ENCODE peak calls at places on chromosomes 5 and 9, in seven cellular contexts. W is IMR-90, H is H1, C is neuronal stem cell, F is H9, O is mesenchymal stem cell, K is mesendoderm. P is an unnamed sample.

GRCh38 chr9:125748511-125749099 is 1.4 kb downstream of the PBX3 start:
- DNase-seq in O (peak; percentile 32), W (no peak), C (no peak), F (no peak), H (no peak), K (peak; percentile 39), P (no peak)

GRCh38 chr9:37952731-37953130 is 48.8 kb upstream of the SLC25A51 start:
- DNase-seq in C (no peak), O (peak; percentile 81), F (no peak), W (peak; percentile 96), H (no peak), K (no peak), P (no peak)

GRCh38 chr5:43648499-43649124 is 45.6 kb downstream of the NNT start:
- DNase-seq in C (no peak), F (no peak), W (peak; percentile 13), K (no peak), O (no peak), H (no peak), P (no peak)

GRCh38 chr5:19564036-19564435 is 424.0 kb downstream of the CDH18 start:
- DNase-seq in W (no peak), H (no peak), C (no peak), F (no peak), K (no peak), O (no peak), P (no peak)

GRCh38 chr9:113548221-113549041 is 84.9 kb downstream of the RGS3 start:
- DNase-seq in K (peak; percentile 77), H (no peak), C (no peak), W (no peak), F (no peak), O (peak; percentile 86), P (peak; percentile 45)

GRCh38 chr5:133330956-133331355 is 279.1 kb downstream of the HSPA4 start:
- DNase-seq in F (no peak), H (no peak), K (no peak), C (no peak), W (no peak), O (no peak), P (no peak)

GRCh38 chr9:69120380-69121154 is 53.5 kb upstream of the TJP2 start:
- DNase-seq in F (peak; percentile 96), K (peak; percentile 97), H (peak; percentile 91), C (peak; percentile 27), W (no peak), O (no peak), P (peak; percentile 98)

GRCh38 chr9:136947955-136948510 is 3.0 kb downstream of the C8G start:
- DNase-seq in H (peak; percentile 82), F (peak; percentile 77), K (peak; percentile 69), C (no peak), W (peak; percentile 4), O (peak; percentile 23), P (peak; percentile 48)

GRCh38 chr9:128339761-128340690 is at the start of gene SLC27A4:
- DNase-seq in O (peak; percentile 71), H (peak; percentile 97), W (peak; percentile 66), K (peak; percentile 95), F (peak; percentile 95), C (peak; percentile 73), P (peak; percentile 86)

GRCh38 chr5:157241483-157241882 is 24.4 kb upstream of the CYFIP2 start:
- DNase-seq in F (no peak), K (no peak), O (no peak), W (peak; percentile 30), H (no peak), C (no peak), P (no peak)

GRCh38 chr9:101477214-101477613 is 41.6 kb upstream of the ALDOB start:
- DNase-seq in K (no peak), W (peak; percentile 53), F (no peak), H (no peak), C (no peak), O (no peak), P (no peak)
- H4K8ac ChIP-seq in K (no peak overlapping the region), W (no peak overlapping the region), F (no peak overlapping the region), H (no peak overlapping the region), C (no peak overlapping the region), O (no peak overlapping the region), P (no peak overlapping the region)

DNA sequence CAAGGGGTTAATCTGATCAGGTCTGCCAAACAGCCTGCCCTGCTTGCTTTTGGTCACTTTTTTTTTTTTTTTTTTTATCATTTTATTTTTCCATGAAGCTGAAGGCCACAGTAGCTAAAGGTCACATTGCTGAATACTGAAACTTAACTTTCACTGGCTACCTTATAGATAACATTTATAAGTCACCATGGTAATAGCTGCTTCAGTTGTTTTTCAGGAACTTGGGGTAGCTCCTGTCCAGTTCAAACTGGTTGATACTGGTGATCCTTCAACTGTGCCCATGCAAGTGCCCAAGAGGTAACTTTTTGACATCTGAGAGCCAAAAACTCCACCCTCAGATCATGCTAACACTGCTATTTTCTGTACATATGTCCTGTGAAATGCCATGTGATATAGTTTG is 68.3 kb upstream of the RGS7BP start:
- DNase-seq in C (no peak), O (peak; percentile 22), H (no peak), F (no peak), W (no peak), K (no peak), P (peak; percentile 30)
- H4K8ac ChIP-seq in C (no peak overlapping the region), O (no peak overlapping the region), H (no peak overlapping the region), F (no peak overlapping the region), W (no peak overlapping the region), K (no peak overlapping the region), P (no peak overlapping the region)

GRCh38 chr9:77899679-77900354 is 131.8 kb downstream of the GNAQ start:
- DNase-seq in K (no peak), C (no peak), O (peak; percentile 70), H (no peak), F (no peak), W (peak; percentile 87), P (peak; percentile 25)
- H4K8ac ChIP-seq in K (no peak overlapping the region), C (no peak overlapping the region), O (no peak overlapping the region), H (no peak overlapping the region), F (no peak overlapping the region), W (no peak overlapping the region), P (no peak overlapping the region)

GRCh38 chr5:158921441-158922262 is 178.1 kb downstream of the EBF1 start:
- DNase-seq in F (no peak), K (no peak), C (no peak), H (no peak), W (no peak), O (no peak), P (no peak)
- H4K8ac ChIP-seq in F (no peak overlapping the region), K (no peak overlapping the region), C (no peak overlapping the region), H (no peak overlapping the region), W (no peak overlapping the region), O (no peak overlapping the region), P (no peak overlapping the region)

DNA sequence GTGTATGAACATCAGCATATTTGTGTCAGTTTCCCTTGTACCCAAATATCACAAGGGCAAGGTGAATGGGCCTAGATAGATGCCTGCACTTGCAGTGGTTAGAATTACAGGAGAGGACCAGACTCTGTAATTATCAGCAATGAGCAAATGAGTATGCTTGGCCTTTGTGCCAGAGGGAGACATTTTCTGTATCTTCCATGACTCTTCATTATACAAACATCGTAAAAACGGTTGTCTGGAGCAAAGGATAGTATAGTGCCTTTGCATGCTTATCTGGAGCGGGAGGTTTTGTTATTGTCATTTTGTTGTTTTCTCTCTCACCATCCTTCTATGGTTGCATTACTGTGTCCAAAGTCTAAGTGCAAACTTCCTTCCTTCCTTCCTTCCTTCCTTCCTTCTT is 1568.5 kb upstream of the NUDT12 start:
- DNase-seq in O (no peak), H (no peak), K (no peak), F (no peak), C (no peak), W (no peak), P (no peak)
- H4K8ac ChIP-seq in O (no peak overlapping the region), H (no peak overlapping the region), K (no peak overlapping the region), F (no peak overlapping the region), C (no peak overlapping the region), W (no peak overlapping the region), P (no peak overlapping the region)

GRCh38 chr5:71946631-71947030 is 160.6 kb upstream of the MAP1B start:
- DNase-seq in H (no peak), W (no peak), F (no peak), K (no peak), O (no peak), C (no peak), P (no peak)
- H4K8ac ChIP-seq in H (no peak overlapping the region), W (no peak overlapping the region), F (no peak overlapping the region), K (no peak overlapping the region), O (no peak overlapping the region), C (no peak overlapping the region), P (no peak overlapping the region)

DNA sequence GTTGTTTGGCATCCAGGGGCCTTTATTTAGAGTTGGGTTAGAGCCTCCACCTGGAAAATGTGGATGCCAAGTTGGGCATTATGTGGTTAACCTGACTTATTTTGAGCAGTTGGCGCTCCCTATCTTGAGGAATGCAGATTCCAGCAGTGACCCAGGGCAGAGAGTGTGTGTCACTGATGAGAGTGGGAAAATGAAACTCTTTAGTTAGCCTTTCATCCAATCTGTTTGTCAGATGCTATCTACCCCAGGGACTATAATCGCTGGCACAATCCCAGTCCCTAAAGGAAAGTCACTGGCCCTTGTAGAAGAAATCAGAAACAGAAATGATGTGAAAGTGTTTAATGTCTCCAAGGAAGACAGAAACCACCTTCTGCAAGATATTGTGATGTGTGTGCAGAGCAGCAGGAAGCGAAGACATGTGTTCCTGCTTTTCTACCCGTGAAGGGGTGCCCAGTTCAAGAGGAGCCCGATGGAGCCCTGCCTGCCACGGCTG is 10.2 kb upstream of the STING1 start:
- DNase-seq in O (peak; percentile 37), F (no peak), C (no peak), H (no peak), W (peak; percentile 63), K (no peak), P (no peak)
- H4K8ac ChIP-seq in O (no peak overlapping the region), F (no peak overlapping the region), C (no peak overlapping the region), H (no peak overlapping the region), W (peak overlapping the region; percentile 59), K (no peak overlapping the region), P (no peak overlapping the region)

GRCh38 chr5:109719978-109720377 is 30.3 kb downstream of the MAN2A1 start:
- DNase-seq in K (no peak), O (no peak), H (no peak), C (no peak), F (no peak), W (no peak), P (no peak)
- H4K8ac ChIP-seq in K (no peak overlapping the region), O (no peak overlapping the region), H (no peak overlapping the region), C (no peak overlapping the region), F (no peak overlapping the region), W (no peak overlapping the region), P (no peak overlapping the region)